ENCODE peak calls at places on chromosomes 2 and 18, in four cellular contexts. One of them, this sample, is unnamed.

GRCh38 chr2:53058526-53058925 is 709.1 kb upstream of the CHAC2 start:
- DNase-seq in Calu3: no peak
- DNase-seq in GM20000: no peak
- DNase-seq in dorsolateral prefrontal cortex: no peak
- DNase-seq in this sample: no peak

GRCh38 chr18:13268035-13268700 is 49.6 kb downstream of the LDLRAD4 start:
- DNase-seq in dorsolateral prefrontal cortex: no peak
- DNase-seq in Calu3: no peak
- DNase-seq in GM20000: no peak
- DNase-seq in this sample: no peak

GRCh38 chr18:58520964-58521363 is 107.9 kb downstream of the ALPK2 start:
- DNase-seq in GM20000: no peak
- DNase-seq in Calu3: peak
- DNase-seq in dorsolateral prefrontal cortex: no peak
- DNase-seq in this sample: no peak

GRCh38 chr2:227493524-227493923 is 21.6 kb downstream of the AGFG1 start:
- DNase-seq in GM20000: no peak
- DNase-seq in dorsolateral prefrontal cortex: no peak
- DNase-seq in Calu3: no peak
- DNase-seq in this sample: no peak

GRCh38 chr2:111706481-111707001 is 177.5 kb downstream of the ANAPC1 start:
- DNase-seq in dorsolateral prefrontal cortex: no peak
- DNase-seq in GM20000: no peak
- DNase-seq in Calu3: no peak
- DNase-seq in this sample: no peak

GRCh38 chr2:13546131-13546530 is 829.4 kb downstream of the TRIB2 start:
- DNase-seq in dorsolateral prefrontal cortex: no peak
- DNase-seq in Calu3: no peak
- DNase-seq in GM20000: no peak
- DNase-seq in this sample: no peak

GRCh38 chr2:240347949-240348500 is 87.4 kb upstream of the GPC1 start:
- DNase-seq in Calu3: no peak
- DNase-seq in dorsolateral prefrontal cortex: no peak
- DNase-seq in GM20000: no peak
- DNase-seq in this sample: no peak

GRCh38 chr18:29271496-29271895 is 1094.6 kb upstream of the CDH2 start:
- DNase-seq in Calu3: no peak
- DNase-seq in dorsolateral prefrontal cortex: no peak
- DNase-seq in GM20000: no peak
- DNase-seq in this sample: no peak

GRCh38 chr18:48632676-48633257 is 93.9 kb downstream of the CTIF start:
- DNase-seq in Calu3: no peak
- DNase-seq in dorsolateral prefrontal cortex: no peak
- DNase-seq in GM20000: no peak
- DNase-seq in this sample: no peak

GRCh38 chr2:174699993-174700766 is 64.1 kb downstream of the CHRNA1 start:
- DNase-seq in Calu3: peak
- DNase-seq in GM20000: peak
- DNase-seq in dorsolateral prefrontal cortex: no peak
- DNase-seq in this sample: no peak

GRCh38 chr2:176704282-176704773 is 435.1 kb downstream of the MTX2 start:
- DNase-seq in dorsolateral prefrontal cortex: no peak
- DNase-seq in GM20000: no peak
- DNase-seq in Calu3: no peak
- DNase-seq in this sample: no peak

GRCh38 chr18:3649559-3650426 is 199.8 kb downstream of the TGIF1 start:
- DNase-seq in dorsolateral prefrontal cortex: no peak
- DNase-seq in GM20000: no peak
- DNase-seq in Calu3: peak
- DNase-seq in this sample: no peak

GRCh38 chr18:50638623-50639398 is 78.9 kb downstream of the MAPK4 start:
- DNase-seq in GM20000: no peak
- DNase-seq in Calu3: no peak
- DNase-seq in dorsolateral prefrontal cortex: no peak
- DNase-seq in this sample: no peak

GRCh38 chr2:49861821-49862220 is 707.5 kb upstream of the FSHR start:
- DNase-seq in GM20000: no peak
- DNase-seq in Calu3: no peak
- DNase-seq in dorsolateral prefrontal cortex: no peak
- DNase-seq in this sample: no peak

GRCh38 chr2:102484310-102485061 is 11.5 kb downstream of the SLC9A4 start:
- DNase-seq in GM20000: no peak
- DNase-seq in dorsolateral prefrontal cortex: no peak
- DNase-seq in Calu3: no peak
- DNase-seq in this sample: no peak

DNA sequence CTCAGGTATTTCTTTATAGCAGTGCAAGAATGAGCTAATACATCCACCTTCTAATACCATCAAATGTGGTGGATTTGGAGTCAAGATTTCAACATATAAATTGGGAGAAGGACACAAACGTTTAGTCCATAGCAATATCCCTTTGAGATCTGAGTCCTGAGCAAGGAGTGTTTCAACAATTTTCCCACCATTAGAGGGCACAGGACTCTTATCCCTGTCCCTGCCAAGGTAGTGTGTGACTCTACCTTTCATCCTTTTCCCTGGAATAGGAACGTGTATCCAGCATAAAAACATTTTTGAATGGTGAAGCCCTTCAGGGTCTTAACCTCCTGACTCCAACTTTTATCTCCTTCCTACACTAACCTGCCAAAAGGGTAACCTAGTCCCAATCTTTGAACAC is 181.3 kb upstream of the SRD5A2 start:
- DNase-seq in Calu3: no peak
- DNase-seq in GM20000: no peak
- DNase-seq in dorsolateral prefrontal cortex: no peak
- DNase-seq in this sample: no peak
- TF ChIP-seq CTCF in Calu3: no peak
- TF ChIP-seq CTCF in GM20000: no peak
- TF ChIP-seq CTCF in dorsolateral prefrontal cortex: no peak
- TF ChIP-seq CTCF in this sample: no peak

GRCh38 chr18:36576339-36576738 is 252.5 kb downstream of the TPGS2 start:
- DNase-seq in Calu3: no peak
- DNase-seq in GM20000: no peak
- DNase-seq in dorsolateral prefrontal cortex: no peak
- DNase-seq in this sample: no peak

GRCh38 chr18:36568487-36568886 is 260.3 kb downstream of the TPGS2 start:
- DNase-seq in GM20000: no peak
- DNase-seq in dorsolateral prefrontal cortex: no peak
- DNase-seq in Calu3: no peak
- DNase-seq in this sample: no peak

GRCh38 chr18:36567800-36568199 is 261.0 kb downstream of the TPGS2 start:
- DNase-seq in dorsolateral prefrontal cortex: no peak
- DNase-seq in Calu3: no peak
- DNase-seq in GM20000: no peak
- DNase-seq in this sample: no peak

DNA sequence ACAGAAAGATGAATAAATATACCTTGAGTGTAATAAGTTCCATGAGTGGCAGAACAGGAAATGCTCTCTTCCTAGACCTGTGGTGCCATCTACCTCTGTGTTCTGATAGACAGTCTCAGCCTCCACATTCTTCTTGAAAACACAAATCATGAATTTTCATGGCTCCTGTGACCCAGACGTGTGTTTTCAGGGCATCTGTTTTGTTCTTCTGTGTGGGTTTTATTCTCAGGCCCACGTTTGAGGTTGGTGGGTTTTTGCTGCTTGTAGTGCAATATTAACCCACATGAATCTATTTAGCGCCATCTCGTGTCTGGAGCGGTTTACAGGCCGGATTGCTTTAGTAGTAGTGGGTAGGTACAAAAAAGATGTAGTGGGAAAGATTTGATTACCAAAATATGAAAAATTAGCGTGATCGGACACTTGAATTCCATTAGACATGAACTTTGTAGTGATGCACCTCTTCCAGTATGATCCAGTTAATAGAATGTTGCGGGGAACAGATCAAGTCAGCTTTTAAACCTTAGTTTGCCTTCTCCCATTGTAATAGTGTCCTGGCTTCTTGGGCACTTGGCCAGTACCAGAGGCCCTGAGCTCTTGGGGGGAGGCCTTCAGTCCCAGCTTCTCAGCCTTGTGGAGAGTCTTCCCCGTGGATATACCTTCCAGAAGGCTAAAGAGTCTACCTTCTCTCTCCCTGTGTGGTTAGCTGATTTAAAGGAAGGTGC is 256.5 kb downstream of the TPGS2 start:
- DNase-seq in Calu3: peak
- DNase-seq in GM20000: peak
- DNase-seq in dorsolateral prefrontal cortex: peak
- DNase-seq in this sample: no peak
- TF ChIP-seq CTCF in Calu3: peak
- TF ChIP-seq CTCF in GM20000: peak
- TF ChIP-seq CTCF in dorsolateral prefrontal cortex: peak
- TF ChIP-seq CTCF in this sample: no peak

DNA sequence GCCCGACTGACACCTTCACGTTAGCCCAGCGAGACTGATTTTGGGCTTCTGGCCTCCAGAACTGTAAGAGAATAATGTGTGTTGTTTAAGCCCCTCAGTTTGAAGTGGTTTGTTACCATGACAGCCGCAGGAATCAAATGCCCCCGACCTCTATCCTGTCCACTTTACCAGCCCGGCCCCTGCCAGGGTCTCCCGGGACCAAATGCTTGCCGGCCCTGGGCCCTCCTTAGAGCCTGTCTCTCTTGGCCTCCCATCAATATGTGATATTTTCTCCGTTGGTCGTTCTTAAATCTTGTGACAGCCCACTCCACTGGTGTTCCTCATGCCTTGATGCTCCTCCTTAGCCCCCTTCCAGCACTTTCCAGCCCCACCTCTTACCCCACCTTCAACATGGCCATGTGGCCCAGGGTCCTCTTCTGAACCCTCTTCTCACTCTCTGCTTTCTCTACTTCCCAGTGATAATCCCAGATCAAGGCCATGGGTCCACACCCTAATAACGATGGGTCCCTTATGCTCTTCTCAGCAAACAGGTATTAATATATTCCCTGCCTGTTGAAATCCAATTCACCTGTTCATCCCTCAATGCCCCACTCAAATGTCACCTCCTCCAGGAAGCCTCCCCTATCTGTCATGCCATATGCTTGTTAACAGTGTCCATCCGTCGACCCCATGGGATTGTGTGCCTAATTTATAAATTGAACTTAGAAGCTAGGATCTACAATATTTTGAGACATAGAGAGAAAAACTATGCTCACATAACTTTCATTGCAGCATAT is 192.8 kb downstream of the ZFP36L2 start:
- DNase-seq in dorsolateral prefrontal cortex: no peak
- DNase-seq in Calu3: no peak
- DNase-seq in GM20000: no peak
- DNase-seq in this sample: no peak
- TF ChIP-seq CTCF in dorsolateral prefrontal cortex: no peak
- TF ChIP-seq CTCF in Calu3: no peak
- TF ChIP-seq CTCF in GM20000: no peak
- TF ChIP-seq CTCF in this sample: no peak

GRCh38 chr2:501667-502066 is 175.5 kb downstream of the TMEM18 start:
- DNase-seq in GM20000: no peak
- DNase-seq in Calu3: no peak
- DNase-seq in dorsolateral prefrontal cortex: no peak
- DNase-seq in this sample: no peak

GRCh38 chr2:502831-503230 is 174.4 kb downstream of the TMEM18 start:
- DNase-seq in GM20000: no peak
- DNase-seq in dorsolateral prefrontal cortex: no peak
- DNase-seq in Calu3: no peak
- DNase-seq in this sample: no peak

GRCh38 chr2:499726-500125 is 177.5 kb downstream of the TMEM18 start:
- DNase-seq in dorsolateral prefrontal cortex: no peak
- DNase-seq in Calu3: no peak
- DNase-seq in GM20000: no peak
- DNase-seq in this sample: no peak

GRCh38 chr2:503288-503999 is 173.8 kb downstream of the TMEM18 start:
- DNase-seq in GM20000: no peak
- DNase-seq in Calu3: no peak
- DNase-seq in dorsolateral prefrontal cortex: no peak
- DNase-seq in this sample: no peak

DNA sequence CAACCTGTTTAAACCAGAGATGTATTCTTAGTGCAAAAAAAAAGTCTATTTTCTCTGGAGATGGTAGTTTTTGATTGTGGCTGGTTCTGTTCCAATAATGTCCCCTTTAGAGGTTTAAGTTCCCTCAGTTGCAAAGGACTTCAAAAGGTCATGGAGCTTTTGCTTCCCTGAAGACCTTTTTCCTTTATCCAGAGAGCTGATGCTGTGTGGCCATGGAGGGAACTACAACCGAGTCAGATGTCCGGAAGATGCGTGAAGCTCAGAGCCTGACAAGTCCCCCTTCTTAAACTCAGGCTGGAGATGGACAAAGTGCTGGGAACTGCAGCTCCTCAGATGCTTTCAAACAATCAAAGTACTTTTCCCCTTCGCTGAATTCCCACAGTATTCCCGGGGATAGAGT is 176.1 kb downstream of the TMEM18 start:
- DNase-seq in Calu3: no peak
- DNase-seq in GM20000: no peak
- DNase-seq in dorsolateral prefrontal cortex: no peak
- DNase-seq in this sample: no peak
- TF ChIP-seq CTCF in Calu3: no peak
- TF ChIP-seq CTCF in GM20000: no peak
- TF ChIP-seq CTCF in dorsolateral prefrontal cortex: no peak
- TF ChIP-seq CTCF in this sample: no peak

This sample was measured in activated B cell treated with CpG ODN at 0.5 μM for 24 hours.